ENCODE peak calls at places on chromosomes 16 and 17, in five cellular contexts. One of them, this sample, is unnamed.

GRCh38 chr17:68324114-68324513 is 32.8 kb downstream of the ARSG start:
- DNase-seq in HCT116: no peak
- DNase-seq in NCI-H526 treated with DMSO at 0.1 percent for 48 hours: no peak
- DNase-seq in SK-N-SH: no peak
- DNase-seq in iPS-NIHi11: no peak
- DNase-seq in this sample: no peak

GRCh38 chr17:76841776-76842405 is 26.3 kb upstream of the MGAT5B start:
- DNase-seq in HCT116: no peak
- DNase-seq in NCI-H526 treated with DMSO at 0.1 percent for 48 hours: no peak
- DNase-seq in iPS-NIHi11: peak
- DNase-seq in SK-N-SH: peak
- DNase-seq in this sample: no peak

GRCh38 chr16:9139965-9140364 is 48.5 kb downstream of the HAPSTR1 start:
- DNase-seq in SK-N-SH: peak
- DNase-seq in HCT116: peak
- DNase-seq in iPS-NIHi11: peak
- DNase-seq in NCI-H526 treated with DMSO at 0.1 percent for 48 hours: peak
- DNase-seq in this sample: peak

GRCh38 chr16:19583665-19584300 is 28.3 kb downstream of the VPS35L start:
- DNase-seq in iPS-NIHi11: peak
- DNase-seq in SK-N-SH: peak
- DNase-seq in NCI-H526 treated with DMSO at 0.1 percent for 48 hours: peak
- DNase-seq in HCT116: peak
- DNase-seq in this sample: peak

GRCh38 chr17:72053069-72053846 is 67.6 kb upstream of the SOX9 start:
- DNase-seq in HCT116: no peak
- DNase-seq in iPS-NIHi11: peak
- DNase-seq in SK-N-SH: peak
- DNase-seq in NCI-H526 treated with DMSO at 0.1 percent for 48 hours: no peak
- DNase-seq in this sample: peak

GRCh38 chr17:6163632-6164319 is 93.6 kb downstream of the WSCD1 start:
- DNase-seq in SK-N-SH: no peak
- DNase-seq in NCI-H526 treated with DMSO at 0.1 percent for 48 hours: no peak
- DNase-seq in HCT116: no peak
- DNase-seq in iPS-NIHi11: no peak
- DNase-seq in this sample: no peak

GRCh38 chr16:57235128-57236092 is 9.6 kb upstream of the ARL2BP start:
- DNase-seq in HCT116: no peak
- DNase-seq in SK-N-SH: no peak
- DNase-seq in iPS-NIHi11: no peak
- DNase-seq in NCI-H526 treated with DMSO at 0.1 percent for 48 hours: no peak
- DNase-seq in this sample: no peak

GRCh38 chr17:80468781-80469533 is 7.5 kb downstream of the NPTX1 start:
- DNase-seq in HCT116: no peak
- DNase-seq in SK-N-SH: peak
- DNase-seq in iPS-NIHi11: no peak
- DNase-seq in NCI-H526 treated with DMSO at 0.1 percent for 48 hours: no peak
- DNase-seq in this sample: peak

GRCh38 chr16:81668243-81669097 is 110.6 kb upstream of the PLCG2 start:
- DNase-seq in HCT116: no peak
- DNase-seq in iPS-NIHi11: no peak
- DNase-seq in SK-N-SH: peak
- DNase-seq in NCI-H526 treated with DMSO at 0.1 percent for 48 hours: no peak
- DNase-seq in this sample: no peak

GRCh38 chr17:47850692-47851573 is at the start of gene SP6:
- DNase-seq in iPS-NIHi11: peak
- DNase-seq in HCT116: peak
- DNase-seq in SK-N-SH: peak
- DNase-seq in NCI-H526 treated with DMSO at 0.1 percent for 48 hours: peak
- DNase-seq in this sample: no peak

This sample was measured in Ammon's horn.